ENCODE peak calls at places on chromosomes 11 and 22, in seven cellular contexts. L is A549, Q is astrocyte, S is tibial artery, A is right atrium auricular region, O is heart right ventricle, N is prostate gland. F is an unnamed sample.

GRCh38 chr11:44036811-44037657 is 10.7 kb upstream of the ACCSL start:
- DNase-seq in S (peak; percentile 93), A (peak; percentile 93), L (peak; percentile 72), N (peak; percentile 39), Q (peak; percentile 59), O (peak; percentile 86), F (peak; percentile 95)

GRCh38 chr22:49042066-49042465 is 785.6 kb downstream of the BRD1 start:
- DNase-seq in A (no peak), N (no peak), L (no peak), O (no peak), S (no peak), Q (no peak), F (no peak)

GRCh38 chr11:60906132-60906972 is at the start of gene PRPF19:
- DNase-seq in S (peak; percentile 97), O (peak; percentile 99), N (peak; percentile 96), L (peak; percentile 93), Q (peak; percentile 85), A (peak; percentile 97), F (peak; percentile 98)

GRCh38 chr11:106398396-106399074 is 321.1 kb downstream of the AASDHPPT start:
- DNase-seq in O (no peak), L (peak; percentile 30), Q (peak; percentile 49), S (no peak), N (no peak), A (no peak), F (no peak)

GRCh38 chr22:35552186-35552842 is 11.7 kb downstream of the RASD2 start:
- DNase-seq in Q (no peak), N (no peak), O (no peak), L (peak; percentile 30), A (no peak), S (no peak), F (no peak)

GRCh38 chr11:11757871-11758270 is 83.9 kb upstream of the USP47 start:
- DNase-seq in L (no peak), N (no peak), Q (no peak), S (no peak), A (no peak), O (no peak), F (no peak)

GRCh38 chr11:33368931-33369330 is 111.8 kb downstream of the HIPK3 start:
- DNase-seq in O (no peak), L (no peak), N (no peak), Q (no peak), A (no peak), S (no peak), F (no peak)

GRCh38 chr11:18455686-18456372 is at the start of gene LDHAL6A:
- DNase-seq in A (no peak), L (no peak), O (no peak), N (no peak), S (no peak), Q (no peak), F (no peak)

GRCh38 chr11:65887026-65887722 is 1.1 kb downstream of the FIBP start:
- DNase-seq in L (no peak), N (no peak), A (no peak), O (no peak), Q (no peak), S (no peak), F (peak; percentile 69)

GRCh38 chr22:24146190-24146616 is 35.1 kb upstream of the SUSD2 start:
- DNase-seq in A (no peak), N (peak; percentile 34), L (peak; percentile 53), Q (peak; percentile 59), S (peak; percentile 51), O (peak; percentile 38), F (peak; percentile 89)

GRCh38 chr22:49994361-49995058 is 18.1 kb downstream of the IL17REL start:
- DNase-seq in A (no peak), N (no peak), L (no peak), Q (no peak), O (no peak), S (peak; percentile 8), F (no peak)

GRCh38 chr11:1966531-1966930 is 19.4 kb downstream of the MRPL23 start:
- DNase-seq in A (peak; percentile 32), N (no peak), Q (no peak), S (no peak), O (no peak), L (no peak), F (peak; percentile 2)

GRCh38 chr11:132289590-132290256 is 919.3 kb downstream of the NTM start:
- DNase-seq in N (no peak), L (no peak), S (no peak), A (no peak), Q (no peak), O (no peak), F (no peak)

GRCh38 chr11:91866642-91867041 is 358.0 kb upstream of the FAT3 start:
- DNase-seq in O (no peak), L (no peak), S (no peak), A (no peak), Q (no peak), N (no peak), F (no peak)

GRCh38 chr22:49026476-49027121 is 801.1 kb downstream of the BRD1 start:
- DNase-seq in A (no peak), L (peak; percentile 12), O (no peak), N (no peak), Q (no peak), S (no peak), F (peak; percentile 66)

GRCh38 chr11:27354359-27354965 is 8.6 kb downstream of the CCDC34 start:
- DNase-seq in Q (no peak), N (no peak), A (no peak), O (no peak), S (no peak), L (no peak), F (no peak)

GRCh38 chr11:125941606-125942275 is 4.1 kb upstream of the VSIG10L2 start:
- DNase-seq in O (peak; percentile 55), Q (no peak), L (peak; percentile 28), S (no peak), A (peak; percentile 68), N (peak; percentile 68), F (no peak)

DNA sequence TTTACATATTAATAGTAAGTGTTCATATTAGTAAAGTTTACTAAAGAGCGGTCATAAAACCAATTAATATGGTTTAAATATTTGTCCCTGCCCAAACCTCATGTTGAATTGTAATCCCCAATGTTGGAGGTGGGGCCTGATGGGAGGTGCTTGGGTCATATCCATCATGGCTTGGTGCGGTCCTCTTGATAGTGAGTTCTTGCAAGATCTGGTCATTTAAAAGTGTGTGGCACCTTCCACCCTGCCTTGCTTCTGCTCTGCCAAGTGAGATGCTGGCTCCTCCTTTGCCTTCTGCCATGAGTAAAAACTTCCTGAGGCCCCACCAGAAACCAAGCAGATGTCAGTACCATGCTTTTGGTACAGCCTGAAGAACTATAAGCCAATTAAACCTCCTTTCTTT is 54.8 kb upstream of the OLFML1 start:
- DNase-seq in O (no peak), A (no peak), L (no peak), N (no peak), S (no peak), Q (no peak), F (no peak)
- H3K4me3 ChIP-seq in O (no peak overlapping the region), A (no peak overlapping the region), L (no peak overlapping the region), N (no peak overlapping the region), S (no peak overlapping the region), Q (no peak overlapping the region), F (no peak overlapping the region)

GRCh38 chr22:32949719-32950118 is 108.5 kb downstream of the SYN3 start:
- DNase-seq in N (no peak), Q (no peak), S (no peak), L (no peak), A (no peak), O (no peak), F (no peak)
- H3K27ac ChIP-seq in N (no peak overlapping the region), Q (no peak overlapping the region), S (no peak overlapping the region), L (no peak overlapping the region), A (no peak overlapping the region), O (peak overlapping the region; percentile 57), F (peak overlapping the region; percentile 68)

DNA sequence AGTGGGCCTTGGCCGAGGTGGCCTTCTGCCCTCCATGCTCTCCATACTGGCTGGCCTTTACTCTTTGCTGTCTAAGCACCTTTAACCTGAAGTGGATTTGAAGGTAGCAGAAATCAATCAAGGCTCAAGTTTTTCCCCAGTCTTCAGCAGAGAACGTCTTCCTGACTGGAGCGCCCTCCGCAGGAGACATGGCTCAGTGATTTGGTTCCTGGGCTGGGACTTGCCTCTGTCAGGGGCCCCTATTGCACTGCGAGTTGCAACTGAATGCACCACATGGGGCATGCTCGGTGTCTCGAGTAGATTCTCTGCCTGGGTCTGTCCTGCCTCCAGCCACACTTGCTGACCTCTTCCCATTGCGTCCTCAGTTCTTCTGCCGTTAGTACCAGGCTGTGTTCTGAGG is 79.6 kb downstream of the BMAL1 start:
- DNase-seq in S (no peak), Q (no peak), N (no peak), A (no peak), L (no peak), O (no peak), F (no peak)
- TF ChIP-seq CTCF in S (no peak), Q (no peak), N (no peak), A (no peak), L (no peak), O (no peak), F (no peak)

GRCh38 chr22:23045461-23045860 is 24.9 kb upstream of the GNAZ start:
- DNase-seq in N (no peak), O (no peak), S (no peak), A (no peak), Q (no peak), L (no peak), F (no peak)
- H3K4me3 ChIP-seq in N (no peak overlapping the region), O (no peak overlapping the region), S (no peak overlapping the region), A (no peak overlapping the region), Q (no peak overlapping the region), L (no peak overlapping the region), F (no peak overlapping the region)

GRCh38 chr11:124740277-124740882 is 638 bp downstream of the NRGN start:
- DNase-seq in S (no peak), L (peak; percentile 23), A (no peak), N (no peak), O (no peak), Q (no peak), F (peak; percentile 82)
- H3K27ac ChIP-seq in S (peak overlapping the region; percentile 66), L (no peak overlapping the region), A (peak overlapping the region; percentile 26), N (no peak overlapping the region), O (no peak overlapping the region), Q (no peak overlapping the region), F (no peak overlapping the region)

DNA sequence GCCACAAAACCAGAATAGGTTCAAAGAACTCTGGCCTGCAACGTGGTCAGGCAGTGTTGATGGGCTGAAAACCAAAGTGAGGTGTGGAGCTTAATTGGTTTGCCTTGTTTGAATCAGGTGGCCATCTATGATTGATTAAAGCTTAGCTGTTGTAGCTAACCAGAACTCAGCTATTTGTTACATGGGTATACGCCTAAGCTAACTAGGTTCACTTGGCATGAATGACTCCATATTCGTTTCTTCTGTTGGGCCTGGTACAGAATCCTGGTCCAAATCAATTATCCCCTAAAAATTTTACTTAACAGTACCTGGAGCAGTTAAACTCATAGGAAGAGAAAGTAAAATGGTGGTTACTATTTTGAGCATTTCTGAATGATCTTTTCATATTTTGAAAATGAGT is 7.7 kb upstream of the BAIAP2L2 start:
- DNase-seq in A (no peak), O (no peak), N (no peak), S (no peak), L (no peak), Q (no peak), F (peak; percentile 6)
- TF ChIP-seq CTCF in A (no peak), O (no peak), N (no peak), S (no peak), L (no peak), Q (no peak), F (no peak)

DNA sequence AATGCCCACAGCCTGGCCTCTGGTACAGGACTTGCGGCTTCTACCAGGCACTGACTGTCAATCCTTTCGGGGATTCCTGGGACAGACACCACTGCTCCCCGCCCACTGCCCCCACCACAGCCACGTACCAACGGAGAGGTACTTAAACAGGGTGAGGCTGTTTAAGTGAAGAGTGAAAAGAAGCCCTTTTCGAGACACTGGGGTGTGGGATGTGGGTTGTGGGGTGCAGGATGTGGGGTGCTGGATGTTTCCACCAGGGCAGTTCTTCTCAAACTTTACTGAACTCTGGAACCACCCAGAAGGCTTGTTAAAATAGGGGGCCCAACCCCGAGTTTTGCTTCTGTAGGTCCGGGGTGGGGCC is 34.2 kb upstream of the PRR5 start:
- DNase-seq in O (no peak), N (no peak), L (no peak), Q (no peak), S (no peak), A (no peak), F (peak; percentile 50)
- H3K4me3 ChIP-seq in O (peak overlapping the region; percentile 54), N (peak overlapping the region; percentile 58), L (peak overlapping the region; percentile 72), Q (no peak overlapping the region), S (peak overlapping the region; percentile 54), A (peak overlapping the region; percentile 45), F (no peak overlapping the region)

F was measured in kidney.